ENCODE peak calls at places on chromosomes 7 and 10, in eight cellular contexts. One of them, this sample, is unnamed.

GRCh38 chr10:43037942-43038782 is 38.7 kb upstream of the RET start:
- ATAC-seq in psoas muscle: no peak
- ATAC-seq in pancreas: no peak
- ATAC-seq in left ventricle myocardium superior: no peak
- ATAC-seq in PC-3: no peak
- ATAC-seq in esophagus mucosa: no peak
- ATAC-seq in left cardiac atrium: no peak
- ATAC-seq in A549: no peak
- ATAC-seq in this sample: no peak

GRCh38 chr7:132049462-132050304 is 493.3 kb upstream of the PODXL start:
- ATAC-seq in psoas muscle: no peak
- ATAC-seq in pancreas: no peak
- ATAC-seq in left ventricle myocardium superior: no peak
- ATAC-seq in PC-3: no peak
- ATAC-seq in esophagus mucosa: no peak
- ATAC-seq in left cardiac atrium: no peak
- ATAC-seq in A549: no peak
- ATAC-seq in this sample: no peak

GRCh38 chr7:95001258-95001657 is 93.9 kb downstream of the PPP1R9A start:
- ATAC-seq in psoas muscle: no peak
- ATAC-seq in pancreas: no peak
- ATAC-seq in left ventricle myocardium superior: no peak
- ATAC-seq in PC-3: no peak
- ATAC-seq in esophagus mucosa: no peak
- ATAC-seq in left cardiac atrium: no peak
- ATAC-seq in A549: no peak
- ATAC-seq in this sample: no peak

GRCh38 chr7:74266191-74266963 is 12.2 kb upstream of the RFC2 start:
- ATAC-seq in psoas muscle: no peak
- ATAC-seq in pancreas: no peak
- ATAC-seq in left ventricle myocardium superior: no peak
- ATAC-seq in PC-3: no peak
- ATAC-seq in esophagus mucosa: no peak
- ATAC-seq in left cardiac atrium: no peak
- ATAC-seq in A549: no peak
- ATAC-seq in this sample: no peak

GRCh38 chr7:13179775-13180448 is 492.5 kb downstream of the ARL4A start:
- ATAC-seq in psoas muscle: peak; percentile 75
- ATAC-seq in pancreas: no peak
- ATAC-seq in left ventricle myocardium superior: peak; percentile 59
- ATAC-seq in PC-3: no peak
- ATAC-seq in esophagus mucosa: no peak
- ATAC-seq in left cardiac atrium: no peak
- ATAC-seq in A549: no peak
- ATAC-seq in this sample: no peak

GRCh38 chr7:104928721-104929400 is 85.1 kb upstream of the KMT2E start:
- ATAC-seq in psoas muscle: no peak
- ATAC-seq in pancreas: no peak
- ATAC-seq in left ventricle myocardium superior: no peak
- ATAC-seq in PC-3: no peak
- ATAC-seq in esophagus mucosa: no peak
- ATAC-seq in left cardiac atrium: no peak
- ATAC-seq in A549: no peak
- ATAC-seq in this sample: no peak

GRCh38 chr7:6359742-6360141 is 87.3 kb upstream of the CYTH3 start:
- ATAC-seq in psoas muscle: no peak
- ATAC-seq in pancreas: no peak
- ATAC-seq in left ventricle myocardium superior: no peak
- ATAC-seq in PC-3: no peak
- ATAC-seq in esophagus mucosa: no peak
- ATAC-seq in left cardiac atrium: no peak
- ATAC-seq in A549: no peak
- ATAC-seq in this sample: no peak

GRCh38 chr7:130758429-130759056 is 24.5 kb upstream of the KLF14 start:
- ATAC-seq in psoas muscle: peak; percentile 41
- ATAC-seq in pancreas: peak; percentile 69
- ATAC-seq in left ventricle myocardium superior: no peak
- ATAC-seq in PC-3: peak; percentile 70
- ATAC-seq in esophagus mucosa: no peak
- ATAC-seq in left cardiac atrium: no peak
- ATAC-seq in A549: peak; percentile 16
- ATAC-seq in this sample: no peak

GRCh38 chr10:14681305-14681704 is 93.4 kb downstream of the FAM107B start:
- ATAC-seq in psoas muscle: no peak
- ATAC-seq in pancreas: no peak
- ATAC-seq in left ventricle myocardium superior: no peak
- ATAC-seq in PC-3: no peak
- ATAC-seq in esophagus mucosa: no peak
- ATAC-seq in left cardiac atrium: no peak
- ATAC-seq in A549: no peak
- ATAC-seq in this sample: no peak

GRCh38 chr10:96380821-96381220 is 22.0 kb upstream of the OPALIN start:
- ATAC-seq in psoas muscle: no peak
- ATAC-seq in pancreas: no peak
- ATAC-seq in left ventricle myocardium superior: no peak
- ATAC-seq in PC-3: peak; percentile 60
- ATAC-seq in esophagus mucosa: peak; percentile 37
- ATAC-seq in left cardiac atrium: peak; percentile 56
- ATAC-seq in A549: peak; percentile 45
- ATAC-seq in this sample: no peak

GRCh38 chr10:1107004-1107403 is 50.8 kb downstream of the WDR37 start:
- ATAC-seq in psoas muscle: no peak
- ATAC-seq in pancreas: no peak
- ATAC-seq in left ventricle myocardium superior: no peak
- ATAC-seq in PC-3: no peak
- ATAC-seq in esophagus mucosa: no peak
- ATAC-seq in left cardiac atrium: no peak
- ATAC-seq in A549: no peak
- ATAC-seq in this sample: no peak

GRCh38 chr7:148914208-148914777 is 30.2 kb upstream of the EZH2 start:
- ATAC-seq in psoas muscle: no peak
- ATAC-seq in pancreas: no peak
- ATAC-seq in left ventricle myocardium superior: no peak
- ATAC-seq in PC-3: peak; percentile 81
- ATAC-seq in esophagus mucosa: peak; percentile 61
- ATAC-seq in left cardiac atrium: peak; percentile 84
- ATAC-seq in A549: peak; percentile 84
- ATAC-seq in this sample: peak; percentile 77

GRCh38 chr10:103929396-103929921 is 11.5 kb upstream of the STN1 start:
- ATAC-seq in psoas muscle: no peak
- ATAC-seq in pancreas: peak; percentile 32
- ATAC-seq in left ventricle myocardium superior: no peak
- ATAC-seq in PC-3: no peak
- ATAC-seq in esophagus mucosa: no peak
- ATAC-seq in left cardiac atrium: peak; percentile 81
- ATAC-seq in A549: no peak
- ATAC-seq in this sample: no peak

GRCh38 chr10:34834274-34834673 is 19.2 kb upstream of the PARD3 start:
- ATAC-seq in psoas muscle: peak; percentile 97
- ATAC-seq in pancreas: no peak
- ATAC-seq in left ventricle myocardium superior: no peak
- ATAC-seq in PC-3: no peak
- ATAC-seq in esophagus mucosa: no peak
- ATAC-seq in left cardiac atrium: no peak
- ATAC-seq in A549: no peak
- ATAC-seq in this sample: no peak

GRCh38 chr7:129122751-129123516 is 21.6 kb upstream of the TSPAN33 start:
- ATAC-seq in psoas muscle: no peak
- ATAC-seq in pancreas: no peak
- ATAC-seq in left ventricle myocardium superior: no peak
- ATAC-seq in PC-3: no peak
- ATAC-seq in esophagus mucosa: no peak
- ATAC-seq in left cardiac atrium: peak; percentile 44
- ATAC-seq in A549: no peak
- ATAC-seq in this sample: peak; percentile 84

GRCh38 chr7:19069842-19070241 is 47.6 kb downstream of the TWIST1 start:
- ATAC-seq in psoas muscle: no peak
- ATAC-seq in pancreas: no peak
- ATAC-seq in left ventricle myocardium superior: no peak
- ATAC-seq in PC-3: peak; percentile 48
- ATAC-seq in esophagus mucosa: no peak
- ATAC-seq in left cardiac atrium: no peak
- ATAC-seq in A549: no peak
- ATAC-seq in this sample: no peak

GRCh38 chr7:73599151-73599882 is 20.9 kb upstream of the TBL2 start:
- ATAC-seq in psoas muscle: no peak
- ATAC-seq in pancreas: no peak
- ATAC-seq in left ventricle myocardium superior: no peak
- ATAC-seq in PC-3: no peak
- ATAC-seq in esophagus mucosa: no peak
- ATAC-seq in left cardiac atrium: no peak
- ATAC-seq in A549: no peak
- ATAC-seq in this sample: no peak

GRCh38 chr10:132921818-132922807 is 20.3 kb downstream of the CFAP46 start:
- ATAC-seq in psoas muscle: no peak
- ATAC-seq in pancreas: no peak
- ATAC-seq in left ventricle myocardium superior: no peak
- ATAC-seq in PC-3: no peak
- ATAC-seq in esophagus mucosa: no peak
- ATAC-seq in left cardiac atrium: no peak
- ATAC-seq in A549: no peak
- ATAC-seq in this sample: no peak

GRCh38 chr7:120079022-120079421 is 194.0 kb upstream of the KCND2 start:
- ATAC-seq in psoas muscle: no peak
- ATAC-seq in pancreas: no peak
- ATAC-seq in left ventricle myocardium superior: no peak
- ATAC-seq in PC-3: no peak
- ATAC-seq in esophagus mucosa: no peak
- ATAC-seq in left cardiac atrium: no peak
- ATAC-seq in A549: no peak
- ATAC-seq in this sample: no peak

GRCh38 chr10:117547301-117548153 is 5.0 kb downstream of the EMX2 start:
- ATAC-seq in psoas muscle: no peak
- ATAC-seq in pancreas: no peak
- ATAC-seq in left ventricle myocardium superior: no peak
- ATAC-seq in PC-3: no peak
- ATAC-seq in esophagus mucosa: no peak
- ATAC-seq in left cardiac atrium: no peak
- ATAC-seq in A549: peak; percentile 38
- ATAC-seq in this sample: no peak

GRCh38 chr10:15374156-15374555 is 3.1 kb upstream of the FAM171A1 start:
- ATAC-seq in psoas muscle: no peak
- ATAC-seq in pancreas: no peak
- ATAC-seq in left ventricle myocardium superior: no peak
- ATAC-seq in PC-3: no peak
- ATAC-seq in esophagus mucosa: no peak
- ATAC-seq in left cardiac atrium: no peak
- ATAC-seq in A549: no peak
- ATAC-seq in this sample: no peak

GRCh38 chr10:3067859-3068179 is 471 bp downstream of the PFKP start:
- ATAC-seq in psoas muscle: no peak
- ATAC-seq in pancreas: peak; percentile 10
- ATAC-seq in left ventricle myocardium superior: no peak
- ATAC-seq in PC-3: no peak
- ATAC-seq in esophagus mucosa: no peak
- ATAC-seq in left cardiac atrium: peak; percentile 2
- ATAC-seq in A549: peak; percentile 1
- ATAC-seq in this sample: peak; percentile 6

GRCh38 chr10:121830101-121830500 is 97.7 kb downstream of the ATE1 start:
- ATAC-seq in psoas muscle: peak; percentile 66
- ATAC-seq in pancreas: no peak
- ATAC-seq in left ventricle myocardium superior: peak; percentile 93
- ATAC-seq in PC-3: no peak
- ATAC-seq in esophagus mucosa: no peak
- ATAC-seq in left cardiac atrium: peak; percentile 79
- ATAC-seq in A549: no peak
- ATAC-seq in this sample: no peak

GRCh38 chr7:124354206-124354605 is 321.3 kb upstream of the TMEM229A start:
- ATAC-seq in psoas muscle: no peak
- ATAC-seq in pancreas: no peak
- ATAC-seq in left ventricle myocardium superior: no peak
- ATAC-seq in PC-3: no peak
- ATAC-seq in esophagus mucosa: no peak
- ATAC-seq in left cardiac atrium: no peak
- ATAC-seq in A549: no peak
- ATAC-seq in this sample: no peak

GRCh38 chr7:112476390-112477052 is 4.3 kb upstream of the LSMEM1 start:
- ATAC-seq in psoas muscle: peak; percentile 25
- ATAC-seq in pancreas: peak; percentile 5
- ATAC-seq in left ventricle myocardium superior: no peak
- ATAC-seq in PC-3: no peak
- ATAC-seq in esophagus mucosa: no peak
- ATAC-seq in left cardiac atrium: no peak
- ATAC-seq in A549: no peak
- ATAC-seq in this sample: no peak

GRCh38 chr10:113320980-113321379 is 231.9 kb upstream of the HABP2 start:
- ATAC-seq in psoas muscle: no peak
- ATAC-seq in pancreas: no peak
- ATAC-seq in left ventricle myocardium superior: peak; percentile 43
- ATAC-seq in PC-3: no peak
- ATAC-seq in esophagus mucosa: no peak
- ATAC-seq in left cardiac atrium: no peak
- ATAC-seq in A549: no peak
- ATAC-seq in this sample: no peak

GRCh38 chr10:122689146-122689807 is 10.4 kb downstream of the C10orf120 start:
- ATAC-seq in psoas muscle: no peak
- ATAC-seq in pancreas: peak; percentile 96
- ATAC-seq in left ventricle myocardium superior: peak; percentile 68
- ATAC-seq in PC-3: no peak
- ATAC-seq in esophagus mucosa: no peak
- ATAC-seq in left cardiac atrium: peak; percentile 73
- ATAC-seq in A549: no peak
- ATAC-seq in this sample: no peak

GRCh38 chr7:148747274-148747673 is 48.6 kb downstream of the CUL1 start:
- ATAC-seq in psoas muscle: peak; percentile 27
- ATAC-seq in pancreas: peak; percentile 44
- ATAC-seq in left ventricle myocardium superior: no peak
- ATAC-seq in PC-3: no peak
- ATAC-seq in esophagus mucosa: no peak
- ATAC-seq in left cardiac atrium: no peak
- ATAC-seq in A549: no peak
- ATAC-seq in this sample: no peak